ENCODE peak calls at places on chromosomes 2 and 18, in eight cellular contexts. H is neural crest cell; N is foreskin fibroblast; E is CD4-positive, alpha-beta T cell; F is endothelial cell; O is adrenal gland; V is GM13977; M is fibroblast of lung. J is an unnamed sample.

GRCh38 chr2:143231257-143231650 is 102.0 kb downstream of the ARHGAP15 start:
- DNase-seq in H (no peak), N (peak), E (no peak), F (no peak), O (no peak), V (no peak), M (peak), J (no peak)

GRCh38 chr2:149768320-149768799 is 180.8 kb upstream of the MMADHC start:
- DNase-seq in H (no peak), N (peak), E (no peak), F (no peak), O (no peak), V (no peak), M (peak), J (no peak)

GRCh38 chr2:174328309-174329156 is 6.2 kb upstream of the SP9 start:
- DNase-seq in H (no peak), N (no peak), E (no peak), F (peak), O (no peak), V (peak), M (no peak), J (no peak)

GRCh38 chr2:45681675-45682074 is 30.2 kb downstream of the PRKCE start:
- DNase-seq in H (no peak), N (peak), E (no peak), F (no peak), O (peak), V (peak), M (peak), J (peak)

GRCh38 chr2:10839813-10840212 is 27.2 kb upstream of the PDIA6 start:
- DNase-seq in H (no peak), N (peak), E (no peak), F (peak), O (no peak), V (no peak), M (no peak), J (peak)

GRCh38 chr2:48901015-48901343 is 145.5 kb upstream of the LHCGR start:
- DNase-seq in H (no peak), N (no peak), E (no peak), F (no peak), O (no peak), V (no peak), M (no peak), J (no peak)

GRCh38 chr18:23933407-23933806 is 81.1 kb upstream of the TTC39C start:
- DNase-seq in H (no peak), N (peak), E (no peak), F (no peak), O (no peak), V (no peak), M (peak), J (peak)

GRCh38 chr2:238238766-238239551 is 879 bp downstream of the HES6 start:
- DNase-seq in H (no peak), N (peak), E (peak), F (no peak), O (no peak), V (no peak), M (peak), J (no peak)

GRCh38 chr18:63994783-63995399 is 25.0 kb downstream of the SERPINB8 start:
- DNase-seq in H (peak), N (peak), E (peak), F (peak), O (peak), V (peak), M (peak), J (peak)

GRCh38 chr18:5717241-5717640 is 173.4 kb upstream of the EPB41L3 start:
- DNase-seq in H (no peak), N (no peak), E (no peak), F (no peak), O (no peak), V (no peak), M (no peak), J (no peak)

GRCh38 chr2:217875138-217875537 is 127.7 kb downstream of the TNS1 start:
- DNase-seq in H (no peak), N (peak), E (no peak), F (no peak), O (no peak), V (no peak), M (no peak), J (no peak)

GRCh38 chr18:61765097-61765496 is 127.7 kb downstream of the RNF152 start:
- DNase-seq in H (no peak), N (peak), E (no peak), F (no peak), O (no peak), V (no peak), M (peak), J (no peak)

GRCh38 chr18:47397671-47398319 is 146.3 kb upstream of the SKOR2 start:
- DNase-seq in H (peak), N (no peak), E (no peak), F (peak), O (no peak), V (peak), M (no peak), J (peak)

GRCh38 chr18:49185636-49186035 is 234.9 kb upstream of the SMAD7 start:
- DNase-seq in H (no peak), N (no peak), E (no peak), F (no peak), O (no peak), V (no peak), M (peak), J (no peak)

GRCh38 chr2:44778671-44779476 is 162.6 kb upstream of the SIX3 start:
- DNase-seq in H (no peak), N (no peak), E (no peak), F (peak), O (no peak), V (peak), M (no peak), J (no peak)

GRCh38 chr2:202161106-202161836 is 77.1 kb downstream of the SUMO1 start:
- DNase-seq in H (no peak), N (no peak), E (no peak), F (no peak), O (no peak), V (no peak), M (peak), J (no peak)

GRCh38 chr2:232525796-232526195 is at the start of gene CHRND:
- DNase-seq in H (no peak), N (no peak), E (no peak), F (no peak), O (peak), V (no peak), M (no peak), J (no peak)

GRCh38 chr2:231716641-231717280 is 8.4 kb downstream of the PTMA start:
- DNase-seq in H (no peak), N (peak), E (no peak), F (no peak), O (no peak), V (no peak), M (peak), J (no peak)

GRCh38 chr2:215724171-215724570 is 288.3 kb upstream of the FN1 start:
- DNase-seq in H (no peak), N (no peak), E (no peak), F (no peak), O (no peak), V (no peak), M (no peak), J (no peak)

GRCh38 chr2:105397025-105397722 is 1.7 kb downstream of the FHL2 start:
- DNase-seq in H (no peak), N (peak), E (no peak), F (no peak), O (peak), V (no peak), M (peak), J (peak)

GRCh38 chr18:36889316-36889715 is 60.4 kb downstream of the KIAA1328 start:
- DNase-seq in H (no peak), N (peak), E (no peak), F (no peak), O (no peak), V (no peak), M (no peak), J (no peak)

DNA sequence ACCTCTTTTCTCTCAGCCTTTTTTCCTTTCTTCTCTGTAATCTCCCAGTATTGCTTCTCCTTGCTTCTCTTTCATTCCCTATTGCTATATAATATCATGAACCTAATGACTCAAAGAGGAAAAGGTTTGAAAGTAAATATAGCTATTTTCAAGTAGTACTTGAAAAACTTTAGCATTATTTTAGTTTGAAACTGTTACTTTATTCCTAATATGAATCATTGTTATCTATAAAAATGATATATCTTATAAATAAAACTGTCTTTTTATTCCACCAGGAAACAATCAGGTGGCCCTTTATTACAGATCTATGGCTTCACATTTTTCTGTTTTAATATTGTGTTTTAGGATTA is 311 bp upstream of the SCN1A start:
- DNase-seq in H (no peak), N (no peak), E (no peak), F (no peak), O (no peak), V (no peak), M (no peak), J (no peak)
- TF ChIP-seq CTCF in H (no peak), N (no peak), E (peak), F (no peak), O (no peak), V (no peak), M (no peak), J (no peak)

DNA sequence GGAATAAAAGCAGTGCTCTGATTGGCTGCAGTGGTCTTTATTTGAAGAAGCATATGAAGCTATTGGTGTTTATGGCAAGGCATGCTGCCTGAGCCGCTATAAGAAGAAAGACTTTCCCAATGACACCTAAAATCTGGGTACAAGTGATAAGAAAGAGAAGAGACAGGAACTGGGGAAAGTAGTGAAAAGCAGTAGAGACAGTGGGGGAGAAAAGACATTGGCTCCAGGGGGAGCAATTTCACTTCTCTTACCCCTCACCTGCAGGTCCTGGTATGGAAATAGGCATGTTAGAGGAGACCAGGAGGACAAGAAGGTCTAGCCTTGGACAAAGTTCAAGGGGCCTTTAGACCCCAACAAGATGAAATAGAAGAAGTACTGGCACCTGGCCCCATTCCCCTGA is 47.1 kb downstream of the PLCL1 start:
- DNase-seq in H (no peak), N (no peak), E (no peak), F (no peak), O (no peak), V (peak), M (no peak), J (peak)
- TF ChIP-seq CTCF in H (no peak), N (peak), E (peak), F (no peak), O (no peak), V (peak), M (no peak), J (peak)

DNA sequence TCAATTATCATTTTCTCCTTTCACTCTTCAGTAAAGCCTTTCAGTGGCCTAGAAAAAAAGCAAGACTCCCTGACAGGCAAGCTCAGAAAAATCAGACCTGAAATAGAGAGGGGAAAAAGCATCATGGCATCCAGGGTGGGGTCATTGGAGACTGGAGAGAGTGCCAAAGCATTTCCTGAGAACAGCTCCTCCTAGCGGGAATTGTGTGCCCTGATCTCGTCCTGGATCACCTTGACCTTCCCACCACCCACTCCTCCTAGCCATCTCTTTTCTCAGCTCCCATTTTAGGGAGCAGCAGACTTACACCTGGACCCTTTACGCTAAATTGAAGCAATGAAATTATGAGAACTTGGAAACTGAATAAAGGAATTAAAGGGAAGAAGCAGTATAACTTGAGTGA is 176.6 kb downstream of the VWC2L start:
- DNase-seq in H (peak), N (no peak), E (no peak), F (peak), O (no peak), V (no peak), M (no peak), J (no peak)
- TF ChIP-seq CTCF in H (peak), N (peak), E (no peak), F (peak), O (no peak), V (peak), M (peak), J (no peak)

GRCh38 chr2:220465700-220466099 is 838.3 kb downstream of the SLC4A3 start:
- DNase-seq in H (no peak), N (no peak), E (no peak), F (no peak), O (no peak), V (no peak), M (peak), J (no peak)

GRCh38 chr2:220458051-220458450 is 830.6 kb downstream of the SLC4A3 start:
- DNase-seq in H (no peak), N (no peak), E (no peak), F (no peak), O (no peak), V (no peak), M (no peak), J (no peak)

GRCh38 chr2:220463876-220464275 is 836.4 kb downstream of the SLC4A3 start:
- DNase-seq in H (no peak), N (no peak), E (no peak), F (no peak), O (no peak), V (no peak), M (no peak), J (no peak)

GRCh38 chr2:220455389-220455788 is 828.0 kb downstream of the SLC4A3 start:
- DNase-seq in H (no peak), N (peak), E (no peak), F (no peak), O (no peak), V (no peak), M (no peak), J (no peak)

DNA sequence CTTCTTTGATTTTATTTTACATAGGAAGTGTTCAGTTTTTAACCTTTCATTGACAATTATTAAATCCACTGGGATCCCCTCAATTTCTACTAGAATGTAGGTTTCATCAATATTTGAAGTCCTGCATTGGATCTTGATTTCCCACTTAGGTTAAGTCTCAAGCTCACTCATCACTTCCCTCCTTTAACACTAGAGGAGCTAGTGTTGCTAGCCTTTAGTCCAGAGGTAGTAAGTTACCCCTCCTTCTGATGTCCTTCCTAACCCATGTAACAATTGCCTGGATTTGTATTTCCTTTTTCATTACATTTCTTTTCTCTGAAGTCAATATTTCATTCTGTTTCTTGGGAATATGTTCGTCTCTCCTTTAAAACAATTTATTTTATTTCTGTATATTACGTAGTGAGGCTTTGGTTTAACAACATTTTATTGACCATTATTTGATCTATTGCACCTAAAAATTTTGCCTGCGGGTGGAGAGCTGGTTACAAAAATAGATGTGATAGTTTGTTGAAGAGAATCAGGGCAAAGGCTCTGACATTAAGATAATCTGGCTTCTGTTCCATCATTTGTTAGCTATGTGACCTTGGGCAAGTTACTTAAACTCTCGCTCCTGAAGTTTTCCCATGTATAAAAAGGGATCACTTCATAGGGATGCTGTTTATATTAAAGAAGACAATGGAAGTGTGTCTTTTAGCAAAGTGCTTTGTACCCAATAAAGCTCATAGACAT is 833.0 kb downstream of the SLC4A3 start:
- DNase-seq in H (no peak), N (peak), E (no peak), F (no peak), O (no peak), V (no peak), M (no peak), J (no peak)
- TF ChIP-seq CTCF in H (peak), N (peak), E (no peak), F (no peak), O (no peak), V (no peak), M (peak), J (no peak)

J was measured in MCF 10A.